ENCODE peak calls at places on chromosomes 6 and 20, in nine cellular contexts. K is A549, P is ovary, A is K562, U is sigmoid colon, D is tibial nerve, Z is upper lobe of left lung, F is HepG2, L is transverse colon. H is an unnamed sample. For H3K9me3, the result is how much of the 10 kb centered on the place peaks cover.

GRCh38 chr6:51472745-51473483 is 614.5 kb downstream of the PKHD1 start:
- DNase-seq in K (no peak), P (no peak), A (no peak), U (no peak), D (no peak), Z (no peak), F (no peak), L (no peak), H (no peak)

GRCh38 chr6:46476301-46476700 is 14.9 kb downstream of the RCAN2 start:
- DNase-seq in K (no peak), P (no peak), A (no peak), U (no peak), D (no peak), Z (no peak), F (no peak), L (no peak), H (no peak)

GRCh38 chr6:53112404-53112803 is 36.2 kb downstream of the GCM1 start:
- DNase-seq in K (no peak), P (no peak), A (no peak), U (no peak), D (no peak), Z (peak), F (peak), L (peak), H (peak)

GRCh38 chr6:79469381-79470246 is 67.6 kb downstream of the LCA5 start:
- DNase-seq in K (no peak), P (no peak), A (no peak), U (no peak), D (no peak), Z (no peak), F (no peak), L (no peak), H (no peak)

GRCh38 chr6:85544776-85545175 is 48.9 kb downstream of the SNX14 start:
- DNase-seq in K (no peak), P (no peak), A (no peak), U (no peak), D (no peak), Z (no peak), F (no peak), L (no peak), H (no peak)

GRCh38 chr6:149458196-149458595 is 26.6 kb downstream of the ZC3H12D start:
- DNase-seq in K (no peak), P (no peak), A (no peak), U (no peak), D (no peak), Z (no peak), F (no peak), L (no peak), H (no peak)

GRCh38 chr6:137722749-137723272 is 144.2 kb upstream of the TNFAIP3 start:
- DNase-seq in K (no peak), P (no peak), A (no peak), U (no peak), D (no peak), Z (no peak), F (no peak), L (no peak), H (no peak)

GRCh38 chr20:58480455-58481356 is 34.5 kb downstream of the APCDD1L start:
- DNase-seq in K (no peak), P (no peak), A (no peak), U (no peak), D (no peak), Z (no peak), F (no peak), L (no peak), H (no peak)

GRCh38 chr6:107670792-107671199 is 153.3 kb downstream of the SCML4 start:
- DNase-seq in K (no peak), P (no peak), A (no peak), U (peak), D (no peak), Z (peak), F (no peak), L (peak), H (no peak)

GRCh38 chr6:163386329-163386910 is 28.1 kb upstream of the QKI start:
- DNase-seq in K (no peak), P (no peak), A (no peak), U (no peak), D (no peak), Z (no peak), F (no peak), L (no peak), H (no peak)

DNA sequence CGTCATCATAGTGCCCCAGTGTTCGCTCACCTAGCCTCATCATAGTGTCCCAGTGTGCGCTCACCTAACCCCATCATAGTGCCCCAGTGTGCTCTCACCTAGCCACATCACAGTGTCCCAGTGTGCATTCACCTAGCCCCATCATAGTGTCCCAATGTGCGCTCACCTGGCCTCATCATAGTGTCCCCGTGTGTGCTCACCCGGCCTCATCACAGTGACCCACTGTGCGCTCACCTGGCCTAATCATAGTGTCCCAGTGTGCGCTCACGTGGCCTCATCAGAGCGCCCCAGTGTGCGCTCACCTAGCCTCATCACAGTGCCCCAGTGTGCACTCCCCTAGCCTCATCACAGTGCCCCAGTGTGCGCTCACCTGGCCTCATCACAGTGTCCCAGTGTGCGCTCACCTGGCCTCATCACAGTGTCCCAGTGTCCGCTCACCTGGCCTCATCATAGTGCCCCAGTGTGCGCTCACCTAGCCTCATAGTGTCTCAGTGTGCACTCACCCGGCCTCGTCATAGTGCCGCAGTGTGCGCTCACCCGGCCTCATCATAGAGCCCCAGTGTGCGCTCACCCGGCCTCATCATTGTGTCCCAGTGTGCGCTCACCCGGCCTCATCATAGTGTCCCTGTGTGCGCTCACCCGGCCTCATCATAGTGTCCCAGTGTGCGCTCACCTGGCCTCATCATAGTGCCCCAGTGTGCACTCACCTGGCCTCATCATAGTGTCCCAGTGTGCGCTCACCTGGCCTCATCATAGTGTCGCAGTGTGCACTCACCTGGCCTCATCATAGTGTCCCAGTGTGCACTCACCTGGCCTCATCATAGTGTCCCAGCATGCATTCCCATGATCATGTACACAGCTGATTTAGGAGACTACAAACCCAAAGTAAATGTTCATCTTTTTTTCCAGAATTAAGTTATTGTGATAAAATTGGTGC is 9.5 kb downstream of the TMEM242 start:
- DNase-seq in K (no peak), P (no peak), A (no peak), U (no peak), D (no peak), Z (no peak), F (no peak), L (no peak), H (no peak)
- TF ChIP-seq POLR2A in K (no peak), P (no peak), A (no peak), U (no peak), D (no peak), Z (no peak), F (no peak), L (no peak), H (no peak)

GRCh38 chr6:130359736-130360135 is 6.1 kb upstream of the TMEM200A start:
- DNase-seq in K (no peak), P (no peak), A (no peak), U (no peak), D (no peak), Z (no peak), F (no peak), L (peak), H (no peak)
- H3K9me3 ChIP-seq in K (under half), P (under half), A (under half), U (under half), D (under half), Z (under half), F (under half), L (under half), H (under half)

GRCh38 chr6:143179096-143179495 is 118.4 kb downstream of the AIG1 start:
- DNase-seq in K (no peak), P (no peak), A (no peak), U (no peak), D (no peak), Z (no peak), F (no peak), L (no peak), H (no peak)
- TF ChIP-seq EP300 in K (no peak), P (no peak), A (no peak), U (no peak), D (no peak), Z (no peak), F (no peak), L (no peak), H (no peak)

DNA sequence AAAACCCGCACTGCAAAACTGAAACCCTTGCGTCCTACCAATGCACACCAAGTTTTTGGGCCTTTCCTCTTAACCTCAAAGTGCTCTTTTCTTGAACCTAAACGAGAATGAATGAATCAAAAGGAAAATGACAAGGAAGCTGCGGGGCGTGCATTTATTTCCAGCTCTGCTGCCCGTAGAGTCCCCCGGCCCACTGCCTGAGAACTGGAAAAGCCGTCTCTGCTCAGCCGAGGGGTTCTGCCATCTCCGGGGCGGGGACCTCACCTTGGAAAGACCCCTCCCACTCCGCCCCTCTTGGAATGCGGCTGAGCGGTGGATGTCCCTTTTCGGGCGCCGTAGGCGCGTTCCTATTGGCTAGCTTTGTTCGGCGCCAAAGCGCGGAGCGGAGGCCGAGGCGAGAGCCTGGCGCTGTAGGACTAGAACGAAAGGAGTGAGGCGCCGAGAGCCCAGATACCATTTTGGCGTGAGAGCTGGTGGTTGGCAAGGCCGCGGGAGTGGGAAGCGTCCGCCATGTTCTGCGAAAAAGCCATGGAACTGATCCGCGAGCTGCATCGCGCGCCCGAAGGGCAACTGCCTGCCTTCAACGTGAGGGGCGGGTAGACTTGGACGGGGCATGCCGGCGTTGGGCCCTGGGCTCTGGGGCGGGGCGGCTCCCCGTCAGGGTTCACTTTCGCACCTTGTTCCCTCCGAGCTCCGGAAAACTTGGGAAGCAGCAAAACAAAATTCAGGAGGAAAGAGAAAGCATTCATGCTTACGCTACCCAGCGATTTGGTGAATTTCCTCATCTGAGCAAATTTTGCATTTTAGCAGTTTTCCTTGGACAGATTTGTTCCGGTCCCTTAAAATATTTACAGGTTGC is at the start of gene GINS1:
- DNase-seq in K (peak), P (peak), A (peak), U (peak), D (peak), Z (peak), F (peak), L (peak), H (peak)
- TF ChIP-seq POLR2A in K (peak), P (no peak), A (peak), U (no peak), D (no peak), Z (no peak), F (peak), L (peak), H (no peak)

DNA sequence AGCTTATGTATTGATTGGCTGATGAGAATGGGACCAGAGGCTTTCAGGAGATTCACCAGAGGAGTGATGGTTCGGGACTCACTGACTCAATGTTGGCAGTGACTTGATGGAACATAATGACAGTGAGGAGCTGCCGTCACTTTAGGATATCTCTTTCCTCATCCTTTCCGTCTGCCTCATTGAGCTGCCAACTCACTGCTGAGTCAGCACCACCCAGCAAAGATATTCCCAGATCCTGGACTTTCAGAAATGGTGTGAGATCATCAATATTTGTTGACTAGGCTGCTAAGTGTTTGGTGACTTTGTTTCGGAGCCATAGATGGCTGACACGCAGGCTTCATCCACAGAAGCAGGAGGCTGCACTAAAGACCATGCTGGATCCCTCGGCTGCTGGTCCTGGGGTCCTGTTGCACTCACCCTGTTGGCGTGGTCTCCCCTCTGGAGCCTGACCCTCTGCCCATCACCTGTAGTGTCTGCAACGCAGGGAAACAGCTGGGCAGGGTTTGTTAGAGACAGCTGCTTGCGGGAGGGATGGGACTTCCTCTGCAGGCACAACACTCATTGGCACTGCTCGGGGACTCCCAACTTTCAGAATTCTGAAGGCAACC is 96.5 kb downstream of the ERMARD start:
- DNase-seq in K (no peak), P (no peak), A (no peak), U (no peak), D (no peak), Z (peak), F (no peak), L (no peak), H (peak)
- H3K9me3 ChIP-seq in K (under half), P (under half), A (under half), U (under half), D (under half), Z (under half), F (under half), L (under half), H (under half)

GRCh38 chr6:97438011-97438671 is 155.1 kb upstream of the MMS22L start:
- DNase-seq in K (no peak), P (no peak), A (no peak), U (no peak), D (no peak), Z (no peak), F (no peak), L (no peak), H (no peak)

GRCh38 chr6:97445406-97445805 is 162.4 kb upstream of the MMS22L start:
- DNase-seq in K (no peak), P (no peak), A (no peak), U (no peak), D (no peak), Z (no peak), F (no peak), L (no peak), H (no peak)

GRCh38 chr6:97437087-97437486 is 154.1 kb upstream of the MMS22L start:
- DNase-seq in K (peak), P (no peak), A (peak), U (no peak), D (no peak), Z (no peak), F (peak), L (no peak), H (no peak)

GRCh38 chr6:97443408-97444080 is 160.5 kb upstream of the MMS22L start:
- DNase-seq in K (no peak), P (no peak), A (no peak), U (no peak), D (no peak), Z (no peak), F (no peak), L (no peak), H (no peak)

GRCh38 chr6:97440590-97441176 is 157.7 kb upstream of the MMS22L start:
- DNase-seq in K (peak), P (no peak), A (no peak), U (no peak), D (no peak), Z (no peak), F (peak), L (no peak), H (no peak)
- TF ChIP-seq EP300 in K (no peak), P (no peak), A (no peak), U (no peak), D (no peak), Z (no peak), F (no peak), L (no peak), H (no peak)

GRCh38 chr20:652611-653109 is 340 bp downstream of the SRXN1 start:
- DNase-seq in K (no peak), P (no peak), A (no peak), U (peak), D (no peak), Z (peak), F (no peak), L (peak), H (peak)
- TF ChIP-seq POLR2A in K (no peak), P (no peak), A (peak), U (no peak), D (no peak), Z (no peak), F (peak), L (no peak), H (no peak)

DNA sequence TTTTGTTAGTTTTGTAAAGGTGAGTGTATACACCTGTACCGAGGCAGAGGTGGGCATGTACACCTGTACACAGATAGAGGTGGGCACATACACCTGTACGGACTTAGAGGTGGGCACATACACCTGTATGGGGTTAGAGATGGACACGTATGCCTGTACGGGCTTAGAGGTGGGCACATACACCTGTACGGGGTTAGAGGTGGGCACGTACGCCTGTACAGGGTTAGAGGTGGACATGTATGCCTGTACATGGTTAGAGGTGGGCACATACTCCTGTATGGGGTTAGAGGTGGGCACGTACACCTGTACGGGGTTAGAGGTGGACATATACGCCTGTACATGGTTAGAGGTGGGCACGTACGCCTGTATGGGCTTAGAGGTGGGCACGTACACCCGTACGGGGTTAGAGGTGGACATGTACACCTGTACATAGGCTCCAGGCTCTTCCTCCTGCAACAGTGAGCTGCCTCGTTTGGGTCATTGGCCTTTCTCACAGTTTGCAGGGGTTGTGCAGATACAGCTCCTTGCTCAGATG is 63.7 kb downstream of the PHACTR3 start:
- DNase-seq in K (no peak), P (no peak), A (no peak), U (no peak), D (no peak), Z (no peak), F (no peak), L (no peak), H (no peak)
- H3K9me3 ChIP-seq in K (under half), P (under half), A (under half), U (under half), D (under half), Z (under half), F (under half), L (under half), H (under half)